ENCODE peak calls at places on chromosomes 11 and 22, in seven cellular contexts. H is Panc1, W is breast epithelium, Q is GM23338, F is spleen, V is GM12891, I is stomach. U is an unnamed sample.

GRCh38 chr11:100870138-100870537 is 183.1 kb downstream of the ARHGAP42 start:
- DNase-seq in H (no peak), W (no peak), Q (peak), F (no peak), V (no peak), I (no peak), U (no peak)

GRCh38 chr11:30505603-30506002 is 80.5 kb downstream of the MPPED2 start:
- DNase-seq in H (no peak), W (no peak), Q (no peak), F (no peak), V (no peak), I (no peak), U (no peak)

GRCh38 chr11:125513705-125514265 is 17.7 kb upstream of the FEZ1 start:
- DNase-seq in H (no peak), W (no peak), Q (no peak), F (no peak), V (no peak), I (no peak), U (no peak)

GRCh38 chr22:40193429-40194421 is 16.0 kb downstream of the TNRC6B start:
- DNase-seq in H (no peak), W (no peak), Q (peak), F (no peak), V (no peak), I (no peak), U (peak)

GRCh38 chr11:79708319-79708928 is 267.6 kb upstream of the TENM4 start:
- DNase-seq in H (peak), W (no peak), Q (peak), F (no peak), V (no peak), I (no peak), U (no peak)

GRCh38 chr11:102384419-102385052 is 37.5 kb downstream of the BIRC2 start:
- DNase-seq in H (no peak), W (no peak), Q (no peak), F (no peak), V (no peak), I (no peak), U (peak)

GRCh38 chr11:121592708-121593107 is 139.9 kb upstream of the SORL1-AS1 start:
- DNase-seq in H (no peak), W (no peak), Q (no peak), F (no peak), V (no peak), I (no peak), U (no peak)

GRCh38 chr11:70478194-70478890 is 80.0 kb downstream of the CTTN start:
- DNase-seq in H (no peak), W (no peak), Q (no peak), F (no peak), V (no peak), I (no peak), U (no peak)

GRCh38 chr11:64298966-64299846 is 952 bp upstream of the CATSPERZ start:
- DNase-seq in H (no peak), W (peak), Q (peak), F (peak), V (no peak), I (peak), U (no peak)

GRCh38 chr11:123180166-123180565 is 14.9 kb downstream of the CLMP start:
- DNase-seq in H (no peak), W (no peak), Q (no peak), F (no peak), V (no peak), I (no peak), U (no peak)

GRCh38 chr11:76226626-76227025 is 20.3 kb upstream of the WNT11 start:
- DNase-seq in H (no peak), W (no peak), Q (no peak), F (no peak), V (no peak), I (no peak), U (no peak)

GRCh38 chr22:46147061-46147460 is 3.3 kb upstream of the PPARA start:
- DNase-seq in H (no peak), W (peak), Q (no peak), F (no peak), V (no peak), I (no peak), U (no peak)

GRCh38 chr11:33172996-33173395 is 11.7 kb upstream of the CSTF3 start:
- DNase-seq in H (no peak), W (no peak), Q (peak), F (no peak), V (no peak), I (no peak), U (no peak)

GRCh38 chr22:19713650-19714319 is 518 bp upstream of the SEPTIN5 start:
- DNase-seq in H (no peak), W (no peak), Q (peak), F (peak), V (no peak), I (no peak), U (no peak)

GRCh38 chr22:42743501-42743991 is 22.9 kb upstream of the A4GALT start:
- DNase-seq in H (no peak), W (no peak), Q (peak), F (peak), V (no peak), I (no peak), U (peak)

GRCh38 chr22:41327124-41327523 is 25.8 kb downstream of the ZC3H7B start:
- DNase-seq in H (no peak), W (no peak), Q (no peak), F (peak), V (no peak), I (no peak), U (no peak)

GRCh38 chr22:19120829-19121630 is 1.2 kb downstream of the DGCR2 start:
- DNase-seq in H (no peak), W (peak), Q (peak), F (peak), V (no peak), I (peak), U (no peak)

GRCh38 chr11:130790689-130791088 is 125.6 kb downstream of the SNX19 start:
- DNase-seq in H (no peak), W (no peak), Q (no peak), F (no peak), V (no peak), I (no peak), U (no peak)

GRCh38 chr11:29996016-29996415 is 20.8 kb downstream of the KCNA4 start:
- DNase-seq in H (no peak), W (no peak), Q (no peak), F (no peak), V (no peak), I (no peak), U (no peak)

GRCh38 chr22:29031236-29031982 is 30.2 kb downstream of the C22orf31 start:
- DNase-seq in H (peak), W (no peak), Q (peak), F (no peak), V (no peak), I (peak), U (peak)

GRCh38 chr11:6443269-6444003 is 2.6 kb upstream of the HPX start:
- DNase-seq in H (peak), W (no peak), Q (peak), F (peak), V (peak), I (peak), U (no peak)

GRCh38 chr11:44130751-44131150 is 35.3 kb downstream of the EXT2 start:
- DNase-seq in H (no peak), W (no peak), Q (peak), F (no peak), V (no peak), I (no peak), U (no peak)

GRCh38 chr11:70159612-70160570 is 43.2 kb upstream of the FADD start:
- DNase-seq in H (peak), W (peak), Q (no peak), F (no peak), V (no peak), I (peak), U (peak)

GRCh38 chr11:10373340-10373739 is 68.5 kb downstream of the ADM start:
- DNase-seq in H (no peak), W (no peak), Q (no peak), F (no peak), V (no peak), I (no peak), U (no peak)

GRCh38 chr22:46626356-46626755 is 6.2 kb downstream of the GRAMD4 start:
- DNase-seq in H (no peak), W (no peak), Q (no peak), F (no peak), V (no peak), I (no peak), U (no peak)

GRCh38 chr11:29324328-29324727 is 692.5 kb downstream of the KCNA4 start:
- DNase-seq in H (no peak), W (no peak), Q (no peak), F (no peak), V (no peak), I (no peak), U (no peak)

GRCh38 chr22:39472570-39473556 is 16.1 kb downstream of the MGAT3 start:
- DNase-seq in H (no peak), W (no peak), Q (no peak), F (no peak), V (no peak), I (peak), U (no peak)

GRCh38 chr11:45113807-45114206 is 32.6 kb upstream of the PRDM11 start:
- DNase-seq in H (no peak), W (no peak), Q (no peak), F (no peak), V (no peak), I (no peak), U (no peak)

GRCh38 chr11:3109921-3110706 is 52.9 kb upstream of the CARS1 start:
- DNase-seq in H (no peak), W (peak), Q (peak), F (peak), V (peak), I (peak), U (peak)

GRCh38 chr22:45529966-45530575 is 27.4 kb downstream of the FBLN1 start:
- DNase-seq in H (no peak), W (no peak), Q (no peak), F (no peak), V (no peak), I (no peak), U (no peak)

GRCh38 chr11:87290304-87290922 is 252.7 kb downstream of the TMEM135 start:
- DNase-seq in H (peak), W (no peak), Q (peak), F (no peak), V (no peak), I (no peak), U (no peak)

GRCh38 chr22:49967333-49968241 is 7.0 kb downstream of the PIM3 start:
- DNase-seq in H (no peak), W (peak), Q (no peak), F (peak), V (peak), I (peak), U (peak)

GRCh38 chr11:109085708-109086373 is 336.1 kb upstream of the C11orf87 start:
- DNase-seq in H (no peak), W (no peak), Q (no peak), F (no peak), V (no peak), I (no peak), U (no peak)

GRCh38 chr11:108647701-108648527 is 17.0 kb upstream of the DDX10 start:
- DNase-seq in H (peak), W (peak), Q (peak), F (peak), V (no peak), I (peak), U (peak)

GRCh38 chr11:86594746-86595145 is 77.7 kb downstream of the ME3 start:
- DNase-seq in H (no peak), W (no peak), Q (peak), F (no peak), V (no peak), I (no peak), U (no peak)

GRCh38 chr11:65383778-65384177 is 1.3 kb upstream of the SLC25A45 start:
- DNase-seq in H (no peak), W (no peak), Q (no peak), F (no peak), V (no peak), I (no peak), U (no peak)
- TF ChIP-seq POLR2AphosphoS5 in H (no peak), W (no peak), Q (no peak), F (no peak), V (no peak), I (no peak), U (no peak)

DNA sequence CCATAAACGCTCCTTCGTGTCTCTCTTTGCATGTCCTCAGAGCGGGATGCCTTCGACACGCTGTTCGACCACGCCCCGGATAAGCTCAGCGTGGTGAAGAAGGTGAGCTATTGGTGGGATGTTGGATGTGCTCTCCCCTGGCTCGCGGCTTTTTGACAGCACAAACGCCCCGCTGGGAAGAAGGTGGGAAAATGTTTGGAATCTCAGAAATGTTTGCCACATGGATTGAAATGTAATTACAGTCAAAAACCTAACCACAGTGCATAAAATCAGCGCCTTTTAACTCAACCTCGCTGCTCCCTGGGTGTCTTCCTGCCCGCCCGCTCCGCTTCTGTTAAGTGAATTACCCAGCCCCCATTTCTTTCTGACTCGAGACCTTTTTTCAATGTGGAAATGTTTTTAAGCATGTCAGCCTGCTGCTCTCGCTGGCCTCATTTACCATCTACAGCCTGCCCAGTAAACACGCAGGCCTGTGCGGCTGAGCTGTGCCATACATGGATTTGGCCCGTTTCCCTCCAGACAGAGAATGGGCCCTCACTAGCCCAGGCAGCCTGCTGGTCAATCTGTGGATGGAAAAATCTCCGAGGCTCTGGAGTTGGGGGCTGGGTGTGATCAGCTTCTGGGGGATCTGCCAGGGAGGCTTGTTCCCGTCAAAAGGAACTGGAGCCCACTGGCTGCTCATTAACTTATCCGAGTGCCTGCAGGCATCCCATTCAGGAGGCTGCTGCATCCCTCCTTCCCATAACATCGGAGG is 32.7 kb upstream of the PARVG start:
- DNase-seq in H (no peak), W (no peak), Q (peak), F (no peak), V (no peak), I (no peak), U (no peak)
- TF ChIP-seq POLR2AphosphoS5 in H (no peak), W (no peak), Q (no peak), F (no peak), V (no peak), I (no peak), U (no peak)

GRCh38 chr11:67373916-67374570 is 645 bp upstream of the CLCF1 start:
- DNase-seq in H (peak), W (peak), Q (peak), F (peak), V (no peak), I (peak), U (peak)
- TF ChIP-seq POLR2AphosphoS5 in H (peak), W (peak), Q (peak), F (peak), V (no peak), I (peak), U (no peak)

GRCh38 chr11:119106564-119107537 is at the start of gene C2CD2L:
- DNase-seq in H (no peak), W (peak), Q (peak), F (peak), V (peak), I (peak), U (peak)
- TF ChIP-seq POLR2AphosphoS5 in H (no peak), W (peak), Q (peak), F (peak), V (peak), I (no peak), U (peak)

DNA sequence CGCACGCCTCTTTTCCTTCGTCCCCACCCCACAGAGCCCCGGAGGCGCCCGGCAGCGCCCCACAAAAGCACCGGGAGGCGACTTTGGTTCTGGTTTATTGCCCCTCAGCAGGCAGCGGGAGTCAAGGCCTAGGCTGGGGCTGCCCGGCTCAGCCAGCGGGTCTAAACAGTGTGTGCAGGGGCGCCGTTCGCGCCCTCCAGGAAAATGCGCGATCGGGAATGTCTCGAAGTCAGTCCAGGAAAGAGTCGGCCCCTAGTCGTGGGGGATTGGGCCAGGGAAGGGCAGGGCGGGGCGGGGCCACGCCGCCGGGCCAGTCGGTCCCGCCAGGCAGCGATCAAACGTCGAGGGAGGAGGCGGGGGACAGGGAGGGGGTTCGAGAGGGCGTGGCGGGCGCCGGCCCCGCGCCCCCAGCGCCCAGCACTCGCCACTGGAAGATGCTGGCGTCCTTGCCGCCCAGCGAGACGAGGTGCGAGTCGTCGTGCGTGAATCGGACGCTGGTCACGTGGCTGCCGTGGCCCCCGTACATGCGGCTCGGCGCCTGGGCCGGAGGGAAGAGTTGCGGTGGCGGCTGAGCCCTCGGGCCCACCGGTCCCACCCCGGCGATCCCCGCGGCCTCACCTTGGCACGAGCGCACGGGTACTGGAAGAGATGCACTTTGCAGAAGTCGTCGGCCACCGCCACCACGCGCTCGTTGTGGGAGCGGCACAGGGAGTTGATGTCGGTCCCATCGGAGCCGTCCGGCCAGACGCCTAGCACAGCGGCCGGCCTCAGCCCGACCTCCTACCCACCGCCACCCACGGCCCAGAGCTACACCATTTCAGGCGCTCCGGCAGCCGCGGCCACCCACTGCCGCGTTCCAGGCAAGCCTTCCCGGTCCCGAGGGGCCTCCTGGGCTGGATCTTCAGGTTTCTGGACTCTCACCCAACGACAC is 741 bp upstream of the MTA2 start:
- DNase-seq in H (no peak), W (peak), Q (peak), F (peak), V (no peak), I (peak), U (peak)
- TF ChIP-seq POLR2AphosphoS5 in H (no peak), W (no peak), Q (peak), F (peak), V (no peak), I (no peak), U (peak)

DNA sequence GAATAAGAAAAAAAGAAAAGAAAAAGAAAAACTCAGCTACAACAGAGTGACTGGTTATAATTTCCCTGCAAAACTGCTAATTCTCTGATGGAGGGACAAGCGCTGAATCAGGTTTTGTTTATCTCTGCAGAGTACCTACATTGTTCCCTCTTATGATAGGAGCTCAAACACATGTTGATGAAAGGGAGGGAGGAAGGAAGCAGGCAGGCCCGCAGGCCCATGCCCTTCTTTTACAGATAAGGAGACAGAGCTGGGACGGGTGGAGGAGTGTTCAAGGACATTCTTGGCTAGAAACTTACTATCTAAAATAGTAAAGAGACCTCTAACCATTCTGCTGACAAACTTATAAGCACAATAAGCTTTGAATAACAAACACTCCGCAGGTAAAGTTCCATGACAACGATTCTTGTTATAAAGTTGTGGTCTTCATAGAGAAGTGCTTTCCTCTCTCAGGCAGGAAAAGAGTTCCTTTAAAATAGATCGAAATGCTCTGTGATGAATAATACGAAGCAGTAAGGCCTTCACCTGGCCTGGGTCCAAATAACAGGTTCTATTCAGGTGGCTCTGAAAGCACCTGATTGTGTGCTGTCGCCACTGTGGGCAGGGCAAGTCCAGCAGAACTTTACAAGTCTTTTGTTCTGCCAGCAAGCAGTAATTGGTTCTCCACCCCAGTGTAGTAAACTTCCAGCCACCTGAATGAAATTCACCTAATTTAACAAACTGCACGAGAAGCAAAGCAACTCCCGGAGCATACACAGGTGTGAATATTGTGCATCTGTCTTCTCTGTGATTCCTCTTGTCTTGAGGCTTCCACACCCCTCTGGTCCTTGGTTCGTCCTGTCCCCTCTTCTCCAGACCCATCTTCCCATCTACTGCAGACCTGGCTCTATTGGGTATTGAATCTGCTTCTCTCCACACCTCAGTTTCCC is 15.3 kb upstream of the MICAL2 start:
- DNase-seq in H (no peak), W (no peak), Q (no peak), F (no peak), V (no peak), I (peak), U (no peak)
- TF ChIP-seq POLR2AphosphoS5 in H (no peak), W (no peak), Q (no peak), F (no peak), V (no peak), I (no peak), U (no peak)

GRCh38 chr11:104041792-104042191 is 5.4 kb downstream of the DDI1 start:
- DNase-seq in H (no peak), W (no peak), Q (no peak), F (no peak), V (no peak), I (no peak), U (no peak)
- TF ChIP-seq POLR2AphosphoS5 in H (no peak), W (no peak), Q (no peak), F (no peak), V (no peak), I (no peak), U (no peak)

DNA sequence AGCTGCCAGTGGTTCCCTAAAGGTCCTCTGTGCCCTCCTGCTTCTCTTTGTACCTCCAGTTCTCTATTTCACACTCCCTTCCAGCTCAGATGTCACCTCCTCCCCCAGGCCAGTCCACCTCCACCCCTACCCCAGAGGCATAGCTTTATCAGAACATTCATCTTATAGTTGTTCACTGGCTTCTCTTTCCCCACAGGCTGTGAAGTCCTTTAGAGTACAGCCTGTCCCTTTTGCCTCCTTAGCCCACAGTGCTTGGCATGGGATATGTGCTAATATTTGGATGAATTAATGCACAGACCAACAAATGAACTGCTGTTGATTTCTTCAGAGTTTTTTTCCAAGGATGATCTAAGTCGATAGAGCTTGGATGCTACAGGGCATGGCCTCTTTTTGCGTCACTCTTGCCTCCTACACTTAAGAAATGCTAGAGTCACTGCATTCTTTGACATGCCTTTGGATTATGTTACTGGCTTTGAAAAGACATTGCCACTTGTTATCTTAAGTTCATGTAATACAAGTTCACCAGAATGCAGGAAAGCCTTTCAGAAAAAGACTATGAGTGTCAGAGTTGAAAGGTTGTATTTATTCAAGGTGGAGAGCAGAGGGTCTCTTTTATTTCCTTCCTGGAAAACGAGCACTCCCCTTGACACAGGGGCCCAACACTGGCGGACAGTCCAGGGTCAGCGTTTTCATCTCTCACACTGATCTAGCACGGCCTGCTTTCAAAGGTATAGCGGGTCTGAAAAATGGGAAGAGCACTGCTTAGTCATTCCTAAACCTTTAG is 75.7 kb downstream of the PISD start:
- DNase-seq in H (no peak), W (no peak), Q (no peak), F (no peak), V (no peak), I (no peak), U (peak)
- TF ChIP-seq POLR2AphosphoS5 in H (no peak), W (no peak), Q (no peak), F (no peak), V (no peak), I (no peak), U (no peak)